ENCODE peak calls at places on chromosome 4, in four cellular contexts. S is AML-193, V is mesothelial cell of epicardium, D is HCEC 1CT. N is an unnamed sample.

GRCh38 chr4:5710962-5711478 is at the start of gene EVC:
- DNase-seq in S (no peak), V (peak), D (peak), N (peak)

GRCh38 chr4:86543560-86544312 is 50.4 kb upstream of the PTPN13 start:
- DNase-seq in S (no peak), V (no peak), D (no peak), N (no peak)

GRCh38 chr4:73573794-73574528 is 46.3 kb downstream of the RASSF6 start:
- DNase-seq in S (peak), V (peak), D (peak), N (peak)

GRCh38 chr4:185204238-185204910 is 574 bp upstream of the CFAP97 start:
- DNase-seq in S (no peak), V (no peak), D (no peak), N (no peak)

GRCh38 chr4:183443609-183444148 is 757 bp upstream of the CDKN2AIP start:
- DNase-seq in S (peak), V (no peak), D (peak), N (no peak)

GRCh38 chr4:98838977-98839618 is 89.8 kb downstream of the EIF4E start:
- DNase-seq in S (peak), V (no peak), D (no peak), N (no peak)

GRCh38 chr4:71553605-71554004 is 214.8 kb downstream of the SLC4A4 start:
- DNase-seq in S (no peak), V (no peak), D (peak), N (peak)

GRCh38 chr4:186204611-186205144 is 13.3 kb downstream of the CYP4V2 start:
- DNase-seq in S (no peak), V (no peak), D (no peak), N (no peak)

GRCh38 chr4:124631760-124632159 is 80.8 kb downstream of the ANKRD50 start:
- DNase-seq in S (peak), V (no peak), D (peak), N (peak)

GRCh38 chr4:77465271-77465670 is 140.3 kb upstream of the CXCL13 start:
- DNase-seq in S (no peak), V (no peak), D (no peak), N (no peak)

GRCh38 chr4:95095352-95095974 is 337.7 kb downstream of the BMPR1B start:
- DNase-seq in S (peak), V (no peak), D (peak), N (peak)

GRCh38 chr4:29082684-29083083 is 1637.5 kb upstream of the PCDH7 start:
- DNase-seq in S (no peak), V (no peak), D (no peak), N (no peak)

GRCh38 chr4:109207060-109207459 is 95.4 kb downstream of the COL25A1 start:
- DNase-seq in S (no peak), V (no peak), D (peak), N (peak)

GRCh38 chr4:176656108-176656507 is 136.6 kb downstream of the VEGFC start:
- DNase-seq in S (no peak), V (no peak), D (no peak), N (no peak)

GRCh38 chr4:94650129-94650495 is 107.6 kb upstream of the BMPR1B start:
- DNase-seq in S (no peak), V (no peak), D (no peak), N (no peak)

GRCh38 chr4:15756361-15756861 is 21.7 kb upstream of the CD38 start:
- DNase-seq in S (peak), V (no peak), D (peak), N (no peak)

GRCh38 chr4:87804871-87805270 is 5.5 kb downstream of the IBSP start:
- DNase-seq in S (no peak), V (no peak), D (no peak), N (no peak)

GRCh38 chr4:126440297-126440696 is 1125.5 kb downstream of the FAT4 start:
- DNase-seq in S (no peak), V (no peak), D (no peak), N (no peak)

GRCh38 chr4:77348815-77349214 is 191.8 kb downstream of the CCNG2 start:
- DNase-seq in S (no peak), V (no peak), D (no peak), N (no peak)

GRCh38 chr4:167020410-167020809 is 213.9 kb downstream of the SPOCK3 start:
- DNase-seq in S (peak), V (no peak), D (no peak), N (no peak)

GRCh38 chr4:8780086-8780485 is 91.6 kb downstream of the HMX1 start:
- DNase-seq in S (no peak), V (no peak), D (no peak), N (no peak)

GRCh38 chr4:121697626-121698025 is 846 bp upstream of the ANXA5 start:
- DNase-seq in S (no peak), V (no peak), D (no peak), N (no peak)

GRCh38 chr4:3223986-3224748 is 24.8 kb upstream of the MSANTD1 start:
- DNase-seq in S (no peak), V (no peak), D (no peak), N (no peak)

GRCh38 chr4:52588097-52588496 is 71.0 kb downstream of the USP46 start:
- DNase-seq in S (no peak), V (no peak), D (peak), N (peak)

GRCh38 chr4:184952522-184952921 is 65.8 kb upstream of the HELT start:
- DNase-seq in S (no peak), V (no peak), D (no peak), N (no peak)

GRCh38 chr4:2691952-2692435 is 64.1 kb downstream of the TNIP2 start:
- DNase-seq in S (no peak), V (no peak), D (no peak), N (no peak)

GRCh38 chr4:109026588-109026987 is 263.7 kb upstream of the ETNPPL start:
- DNase-seq in S (no peak), V (no peak), D (no peak), N (peak)

GRCh38 chr4:140648716-140649115 is 80.0 kb upstream of the UCP1 start:
- DNase-seq in S (no peak), V (no peak), D (no peak), N (no peak)

GRCh38 chr4:114005569-114006442 is 26.4 kb upstream of the ARSJ start:
- DNase-seq in S (no peak), V (no peak), D (peak), N (peak)

GRCh38 chr4:99968330-99968729 is 18.3 kb upstream of the H2AZ1 start:
- DNase-seq in S (no peak), V (no peak), D (peak), N (peak)

GRCh38 chr4:150302553-150302952 is 224.3 kb downstream of the DCLK2 start:
- DNase-seq in S (peak), V (no peak), D (peak), N (peak)

GRCh38 chr4:185868983-185869938 is 57.3 kb upstream of the SORBS2 start:
- DNase-seq in S (no peak), V (no peak), D (no peak), N (no peak)

GRCh38 chr4:10192331-10192730 is 75.7 kb upstream of the WDR1 start:
- DNase-seq in S (no peak), V (no peak), D (no peak), N (no peak)

GRCh38 chr4:38943355-38943754 is 75.7 kb downstream of the FAM114A1 start:
- DNase-seq in S (no peak), V (no peak), D (peak), N (no peak)

GRCh38 chr4:106898621-106899230 is 137.4 kb downstream of the DKK2 start:
- DNase-seq in S (peak), V (no peak), D (peak), N (peak)

N was measured in foreskin fibroblast.